ENCODE peak calls at places on chromosomes 6 and 20, in four cellular contexts. One of them, this sample, is unnamed.

GRCh38 chr6:142820336-142821016 is 124.5 kb downstream of the HIVEP2 start:
- DNase-seq in nephron progenitor cell: no peak
- DNase-seq in retina: no peak
- DNase-seq in type B pancreatic cell: no peak
- DNase-seq in this sample: no peak

GRCh38 chr20:17651761-17652388 is 30.2 kb downstream of the RRBP1 start:
- DNase-seq in nephron progenitor cell: no peak
- DNase-seq in retina: no peak
- DNase-seq in type B pancreatic cell: no peak
- DNase-seq in this sample: no peak

GRCh38 chr20:57619053-57619831 is 984 bp downstream of the ZBP1 start:
- DNase-seq in nephron progenitor cell: no peak
- DNase-seq in retina: no peak
- DNase-seq in type B pancreatic cell: no peak
- DNase-seq in this sample: no peak

GRCh38 chr6:155234687-155235543 is 28.9 kb upstream of the CLDN20 start:
- DNase-seq in nephron progenitor cell: no peak
- DNase-seq in retina: no peak
- DNase-seq in type B pancreatic cell: no peak
- DNase-seq in this sample: no peak

GRCh38 chr6:125810435-125810834 is 19.7 kb downstream of the NCOA7 start:
- DNase-seq in nephron progenitor cell: no peak
- DNase-seq in retina: peak; percentile 9
- DNase-seq in type B pancreatic cell: no peak
- DNase-seq in this sample: no peak

GRCh38 chr6:37251211-37251610 is 6.4 kb upstream of the TBC1D22B start:
- DNase-seq in nephron progenitor cell: no peak
- DNase-seq in retina: no peak
- DNase-seq in type B pancreatic cell: no peak
- DNase-seq in this sample: no peak

GRCh38 chr20:59525500-59526241 is 78.7 kb upstream of the PHACTR3 start:
- DNase-seq in nephron progenitor cell: peak; percentile 87
- DNase-seq in retina: peak; percentile 89
- DNase-seq in type B pancreatic cell: peak; percentile 82
- DNase-seq in this sample: peak; percentile 88

GRCh38 chr20:10074513-10074912 is 39.7 kb downstream of the ANKEF1 start:
- DNase-seq in nephron progenitor cell: no peak
- DNase-seq in retina: no peak
- DNase-seq in type B pancreatic cell: no peak
- DNase-seq in this sample: peak; percentile 54

GRCh38 chr6:32852844-32853540 is 512 bp downstream of the TAP1 start:
- DNase-seq in nephron progenitor cell: peak; percentile 35
- DNase-seq in retina: peak; percentile 80
- DNase-seq in type B pancreatic cell: no peak
- DNase-seq in this sample: peak; percentile 24

GRCh38 chr6:56570434-56571359 is 72.0 kb downstream of the DST start:
- DNase-seq in nephron progenitor cell: no peak
- DNase-seq in retina: peak; percentile 40
- DNase-seq in type B pancreatic cell: no peak
- DNase-seq in this sample: no peak

GRCh38 chr6:3509326-3509725 is 52.5 kb upstream of the SLC22A23 start:
- DNase-seq in nephron progenitor cell: no peak
- DNase-seq in retina: no peak
- DNase-seq in type B pancreatic cell: no peak
- DNase-seq in this sample: no peak

GRCh38 chr6:28802417-28803336 is 121.1 kb downstream of the TRIM27 start:
- DNase-seq in nephron progenitor cell: no peak
- DNase-seq in retina: no peak
- DNase-seq in type B pancreatic cell: no peak
- DNase-seq in this sample: no peak

GRCh38 chr20:48153105-48153504 is 367.8 kb upstream of the SULF2 start:
- DNase-seq in nephron progenitor cell: no peak
- DNase-seq in retina: no peak
- DNase-seq in type B pancreatic cell: no peak
- DNase-seq in this sample: no peak